ENCODE peak calls at places on chromosome 7, in five cellular contexts. E, P, R, T and C are unnamed samples. For H3K36me3, the result is how much of the 10 kb centered on the place peaks cover.

GRCh38 chr7:123754295-123754871 is 5.6 kb upstream of the WASL start:
- DNase-seq in E (no peak), P (no peak), R (no peak), T (no peak), C (no peak)

GRCh38 chr7:55423891-55424290 is 58.8 kb downstream of the LANCL2 start:
- DNase-seq in E (no peak), P (no peak), R (peak), T (no peak), C (no peak)

GRCh38 chr7:125834421-125834820 is 904.8 kb upstream of the POT1 start:
- DNase-seq in E (no peak), P (no peak), R (no peak), T (peak), C (no peak)

GRCh38 chr7:191105-192034 is 1.0 kb upstream of the FAM20C start:
- DNase-seq in E (no peak), P (peak), R (peak), T (peak), C (peak)

GRCh38 chr7:67618569-67619543 is 622.2 kb downstream of the TYW1 start:
- DNase-seq in E (no peak), P (no peak), R (no peak), T (peak), C (no peak)

GRCh38 chr7:157235357-157236018 is 96.8 kb downstream of the UBE3C start:
- DNase-seq in E (no peak), P (no peak), R (peak), T (no peak), C (no peak)

GRCh38 chr7:16590424-16590823 is 55.1 kb downstream of the ANKMY2 start:
- DNase-seq in E (no peak), P (no peak), R (no peak), T (no peak), C (no peak)

GRCh38 chr7:19619122-19619521 is 89.7 kb downstream of the POLR1F start:
- DNase-seq in E (no peak), P (no peak), R (no peak), T (no peak), C (no peak)

GRCh38 chr7:1200045-1200444 is 32.6 kb upstream of the UNCX start:
- DNase-seq in E (no peak), P (peak), R (no peak), T (no peak), C (no peak)

GRCh38 chr7:49398236-49398635 is 375.2 kb upstream of the VWC2 start:
- DNase-seq in E (no peak), P (no peak), R (no peak), T (no peak), C (no peak)

GRCh38 chr7:144738708-144739314 is 97.0 kb downstream of the TPK1 start:
- DNase-seq in E (peak), P (no peak), R (peak), T (no peak), C (no peak)

GRCh38 chr7:140609646-140610045 is 31.0 kb downstream of the DENND2A start:
- DNase-seq in E (no peak), P (no peak), R (peak), T (no peak), C (no peak)

GRCh38 chr7:20351901-20352300 is 21.2 kb downstream of the ITGB8 start:
- DNase-seq in E (no peak), P (no peak), R (no peak), T (no peak), C (no peak)

GRCh38 chr7:15747187-15748111 is 61.0 kb upstream of the MEOX2 start:
- DNase-seq in E (no peak), P (no peak), R (peak), T (no peak), C (peak)

GRCh38 chr7:141356096-141356495 is 195.1 kb upstream of the AGK start:
- DNase-seq in E (no peak), P (no peak), R (peak), T (no peak), C (no peak)

GRCh38 chr7:131521651-131522163 is 34.7 kb downstream of the PODXL start:
- DNase-seq in E (no peak), P (peak), R (no peak), T (peak), C (peak)

GRCh38 chr7:40799-41750 is 151.3 kb upstream of the FAM20C start:
- DNase-seq in E (no peak), P (peak), R (no peak), T (peak), C (no peak)

GRCh38 chr7:27177795-27178320 is 3.7 kb upstream of the HOXA10 start:
- DNase-seq in E (no peak), P (no peak), R (no peak), T (no peak), C (no peak)

GRCh38 chr7:38280707-38281106 is 7.3 kb upstream of the TARP start:
- DNase-seq in E (no peak), P (no peak), R (no peak), T (no peak), C (no peak)

GRCh38 chr7:33742521-33742920 is 162.8 kb upstream of the BMPER start:
- DNase-seq in E (no peak), P (no peak), R (no peak), T (no peak), C (no peak)

GRCh38 chr7:118085000-118085399 is 99.0 kb upstream of the LSM8 start:
- DNase-seq in E (no peak), P (no peak), R (no peak), T (no peak), C (no peak)

GRCh38 chr7:136140469-136140868 is 163.3 kb upstream of the MTPN start:
- DNase-seq in E (no peak), P (no peak), R (peak), T (no peak), C (no peak)

GRCh38 chr7:2512179-2512644 is 7.4 kb upstream of the LFNG start:
- DNase-seq in E (peak), P (no peak), R (no peak), T (peak), C (no peak)
- H3K4me3 ChIP-seq in E (no peak), P (no peak), R (no peak), T (no peak), C (no peak)

GRCh38 chr7:73537051-73537450 is 15.0 kb upstream of the BAZ1B start:
- DNase-seq in E (no peak), P (no peak), R (no peak), T (no peak), C (no peak)
- H3K36me3 ChIP-seq in E (half or more), P (half or more), R (half or more), T (half or more), C (half or more)

DNA sequence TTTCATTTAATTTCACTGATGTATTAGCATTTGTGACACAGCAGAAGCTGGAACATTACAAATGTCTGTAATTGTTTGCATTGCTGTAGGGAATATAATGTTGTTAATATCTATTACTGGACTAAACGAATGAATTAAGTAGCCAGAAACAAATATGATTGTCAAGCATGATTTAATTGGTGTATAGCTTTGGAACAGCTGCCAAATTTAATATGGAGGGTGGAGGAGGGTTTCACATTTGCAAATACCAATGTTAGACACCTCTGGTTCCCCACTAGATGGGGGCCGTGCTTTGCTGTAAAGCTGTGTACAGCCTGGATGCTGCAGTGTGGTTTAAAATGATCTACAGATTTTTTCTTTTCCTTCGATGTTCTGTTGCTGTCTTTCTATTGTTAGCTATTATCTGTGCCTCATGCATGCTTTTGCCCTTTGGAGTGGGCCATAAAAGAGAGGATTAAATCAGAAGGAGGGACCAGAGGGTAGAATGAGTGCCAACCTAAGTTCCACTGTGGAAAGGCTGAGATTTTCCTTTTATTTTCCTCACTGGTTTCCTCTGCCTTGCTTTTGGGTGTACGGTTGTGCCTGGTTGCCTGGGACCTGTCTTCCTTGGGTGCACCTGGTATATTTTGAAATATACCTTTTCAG is 23.1 kb downstream of the DNAJB9 start:
- DNase-seq in E (peak), P (no peak), R (no peak), T (no peak), C (no peak)
- H3K4me3 ChIP-seq in E (no peak), P (no peak), R (no peak), T (no peak), C (no peak)

DNA sequence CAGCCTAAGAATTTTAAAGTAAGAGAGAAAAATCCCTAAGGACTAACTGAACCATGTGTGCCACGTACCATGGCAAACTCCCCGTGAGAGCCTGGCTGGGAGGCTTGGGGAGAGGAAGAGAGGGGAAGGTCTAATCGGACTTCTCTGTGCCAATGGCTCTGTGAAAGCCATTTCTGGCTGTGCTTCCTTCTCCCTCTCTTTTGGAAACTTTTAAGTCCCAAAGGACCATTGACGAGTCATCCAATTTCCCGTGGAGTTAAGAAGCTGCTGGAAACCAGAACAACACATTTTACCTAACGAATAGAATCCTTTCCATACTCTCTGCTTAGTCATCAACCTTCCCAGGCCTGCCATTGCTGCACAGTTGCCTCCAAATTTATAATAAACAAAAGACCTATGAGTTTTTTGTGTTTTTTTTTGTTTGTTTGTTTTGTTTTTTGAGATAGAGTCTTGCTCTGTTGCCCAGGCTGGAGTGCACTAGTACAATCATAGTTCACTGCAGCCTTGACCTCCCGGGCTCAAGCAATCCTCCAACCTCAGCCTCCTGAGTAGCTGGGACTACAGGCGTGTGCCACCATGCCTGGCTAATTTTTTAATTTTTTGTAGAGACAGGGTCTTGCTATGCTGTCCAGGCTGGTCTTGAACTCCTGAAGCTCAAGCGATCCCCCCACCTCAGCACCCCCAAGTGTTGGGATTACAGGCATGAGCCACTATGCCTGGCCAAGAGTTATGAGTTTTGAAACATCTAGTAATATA is 13.2 kb downstream of the LAMB1 start:
- DNase-seq in E (no peak), P (no peak), R (peak), T (no peak), C (no peak)
- H3K36me3 ChIP-seq in E (under half), P (under half), R (half or more), T (half or more), C (under half)

DNA sequence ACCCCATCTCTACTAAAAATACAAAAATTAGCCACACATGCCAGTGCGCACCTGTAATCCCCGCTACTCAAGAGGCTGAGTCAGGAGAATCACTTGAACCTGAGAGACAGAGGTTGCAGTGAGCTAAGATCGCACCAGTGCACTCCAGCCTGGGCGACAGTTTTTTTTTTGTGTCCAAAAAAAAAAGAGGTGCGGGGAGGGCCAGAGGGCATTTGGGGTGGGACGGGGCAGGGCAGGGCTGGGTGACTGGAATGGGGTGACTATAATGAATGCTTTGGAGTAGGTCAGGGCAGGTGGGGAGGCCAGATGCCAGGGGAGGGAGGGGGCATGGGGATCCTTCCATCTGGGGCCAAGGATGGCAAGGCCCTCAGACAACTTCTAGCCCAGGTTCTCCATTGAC is 23.5 kb downstream of the GTF2IRD1 start:
- DNase-seq in E (no peak), P (peak), R (no peak), T (no peak), C (no peak)
- H3K4me3 ChIP-seq in E (no peak), P (no peak), R (no peak), T (no peak), C (no peak)

DNA sequence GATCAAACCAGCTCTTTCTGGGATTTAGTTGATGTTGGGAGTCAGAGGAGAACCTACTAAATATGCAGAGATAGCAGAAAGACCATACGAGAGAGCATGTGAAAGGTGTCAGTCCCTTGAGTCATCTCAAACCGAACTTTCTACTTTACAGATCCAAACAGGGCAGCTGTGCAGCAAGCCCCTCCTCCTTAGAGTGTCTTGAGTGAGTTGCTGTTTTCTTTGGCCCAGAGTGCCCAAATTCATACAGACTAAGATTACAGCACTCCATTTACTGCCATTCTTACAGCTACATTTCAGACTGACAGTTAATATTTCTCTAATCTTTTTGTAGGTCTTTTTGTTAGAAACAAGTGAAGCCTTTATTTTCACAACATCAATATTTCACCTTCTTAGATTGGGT is 53.4 kb downstream of the NRCAM start:
- DNase-seq in E (no peak), P (no peak), R (no peak), T (no peak), C (no peak)
- H3K36me3 ChIP-seq in E (under half), P (under half), R (under half), T (under half), C (under half)

DNA sequence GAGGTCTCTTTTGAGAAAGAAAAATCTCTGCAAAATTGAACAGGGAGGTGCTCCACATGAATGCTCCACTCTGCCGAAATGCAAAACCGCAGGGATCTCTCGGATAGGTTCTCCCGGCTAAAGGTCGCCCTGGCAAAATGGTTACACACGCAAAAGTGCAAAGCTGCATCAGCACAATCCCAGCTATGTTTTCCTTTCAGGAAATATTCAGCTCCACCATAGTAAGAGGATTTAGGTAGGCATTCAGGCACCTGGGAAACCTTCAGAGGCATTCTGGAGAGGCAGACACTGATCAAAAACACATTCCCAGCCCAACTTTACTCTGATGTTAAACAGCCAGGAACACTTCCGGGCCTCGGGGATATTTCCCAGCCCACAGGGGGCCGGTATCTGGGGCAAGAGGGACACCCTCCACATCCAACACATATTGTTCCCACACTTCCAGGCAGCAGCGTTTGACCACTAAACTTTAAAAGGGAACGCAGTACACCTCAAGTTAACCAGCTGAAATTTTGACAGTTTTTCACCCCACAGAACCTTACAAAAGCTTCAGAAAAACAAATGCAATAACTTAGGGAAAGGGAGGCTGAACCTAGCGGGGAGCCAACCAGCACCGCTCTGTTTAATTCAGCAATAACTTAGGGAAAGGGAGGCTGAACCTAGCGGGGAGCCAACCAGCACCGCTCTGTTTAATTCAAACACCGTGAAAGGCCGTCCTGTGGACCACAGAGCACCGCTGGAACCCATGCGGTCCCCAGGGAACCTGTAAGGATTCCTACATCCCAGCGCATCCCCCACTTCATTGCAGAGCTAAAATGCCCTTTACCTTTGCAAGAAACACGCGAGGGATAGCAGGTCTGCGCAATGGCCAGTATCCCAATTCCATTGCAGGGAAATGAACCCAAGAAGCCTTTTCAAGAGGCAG is 45.9 kb downstream of the TNS3 start:
- DNase-seq in E (no peak), P (no peak), R (no peak), T (no peak), C (no peak)
- H3K4me3 ChIP-seq in E (no peak), P (no peak), R (no peak), T (peak), C (no peak)

GRCh38 chr7:2655870-2656614 is 24.3 kb downstream of the TTYH3 start:
- DNase-seq in E (no peak), P (no peak), R (no peak), T (no peak), C (no peak)
- H3K36me3 ChIP-seq in E (under half), P (under half), R (half or more), T (under half), C (under half)

GRCh38 chr7:26103541-26104070 is 48.4 kb upstream of the NFE2L3 start:
- DNase-seq in E (no peak), P (no peak), R (no peak), T (no peak), C (no peak)
- H3K4me3 ChIP-seq in E (no peak), P (no peak), R (no peak), T (no peak), C (no peak)